ENCODE peak calls at places on chromosomes 13 and 19, in four cellular contexts. S, V, F and W are unnamed samples. For H3K27me3, the result is how much of the 10 kb centered on the place peaks cover.

GRCh38 chr13:56189978-56190377 is 950.7 kb upstream of the PRR20A start:
- DNase-seq in S (no peak), V (no peak), F (no peak), W (no peak)

GRCh38 chr13:77429320-77430142 is 102.6 kb upstream of the MYCBP2 start:
- DNase-seq in S (no peak), V (no peak), F (peak), W (no peak)

GRCh38 chr19:18220632-18221275 is 5.5 kb downstream of the PDE4C start:
- DNase-seq in S (no peak), V (peak), F (no peak), W (no peak)

GRCh38 chr13:30481241-30481760 is 15.6 kb upstream of the HMGB1 start:
- DNase-seq in S (no peak), V (no peak), F (no peak), W (no peak)

GRCh38 chr19:30046522-30046921 is 104.5 kb downstream of the URI1 start:
- DNase-seq in S (no peak), V (no peak), F (peak), W (no peak)

GRCh38 chr13:20412761-20413355 is 112.8 kb downstream of the CRYL1 start:
- DNase-seq in S (peak), V (no peak), F (no peak), W (no peak)

GRCh38 chr13:50676602-50677001 is 166.9 kb downstream of the DLEU7 start:
- DNase-seq in S (no peak), V (no peak), F (no peak), W (no peak)

GRCh38 chr13:41942462-41943094 is 18.3 kb downstream of the VWA8 start:
- DNase-seq in S (no peak), V (peak), F (no peak), W (no peak)

GRCh38 chr13:112657850-112658445 is 31.9 kb upstream of the ATP11A start:
- DNase-seq in S (no peak), V (no peak), F (no peak), W (no peak)

GRCh38 chr13:64993514-64994164 is 2236.5 kb downstream of the PCDH9 start:
- DNase-seq in S (no peak), V (no peak), F (peak), W (no peak)

GRCh38 chr13:21986602-21987001 is 315.7 kb downstream of the FGF9 start:
- DNase-seq in S (no peak), V (no peak), F (no peak), W (no peak)

GRCh38 chr19:19744641-19745040 is 11.7 kb upstream of the ZNF14 start:
- DNase-seq in S (no peak), V (peak), F (no peak), W (no peak)

GRCh38 chr13:109971006-109971744 is 184.8 kb upstream of the IRS2 start:
- DNase-seq in S (no peak), V (no peak), F (no peak), W (no peak)

GRCh38 chr13:20565120-20565736 is 1.7 kb upstream of the IFT88 start:
- DNase-seq in S (no peak), V (no peak), F (no peak), W (no peak)

GRCh38 chr19:460877-461609 is at the start of gene SHC2:
- DNase-seq in S (no peak), V (peak), F (no peak), W (no peak)

DNA sequence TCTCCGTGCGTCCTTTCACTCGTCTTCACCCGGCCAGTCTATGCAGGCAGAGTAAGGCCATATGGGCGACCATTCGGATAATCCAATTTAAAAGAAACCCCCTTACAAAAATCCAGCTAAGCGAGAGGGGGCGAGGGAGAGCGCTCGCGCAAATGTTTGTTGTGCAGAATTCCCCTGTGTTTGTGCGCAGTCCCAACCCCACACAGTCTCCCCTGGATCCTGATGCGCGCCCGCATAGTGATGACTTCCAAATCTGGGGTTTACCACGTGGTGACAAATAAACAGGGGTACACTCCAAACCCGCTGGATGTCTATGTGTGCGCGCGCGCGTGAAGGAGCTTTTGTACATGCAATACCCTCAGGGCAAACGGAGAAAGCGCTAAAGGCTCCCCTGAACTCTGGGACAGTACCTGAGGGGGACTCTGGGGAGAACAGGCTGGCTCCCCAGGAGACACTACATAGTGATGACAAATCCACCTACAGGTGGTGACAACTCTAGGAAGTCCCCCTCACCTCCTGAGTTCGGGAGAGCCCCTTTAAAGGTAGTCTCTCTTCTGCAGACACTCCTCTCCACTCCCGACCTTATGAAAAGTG is 8.5 kb downstream of the SOX21 start:
- DNase-seq in S (no peak), V (no peak), F (no peak), W (no peak)
- H3K27me3 ChIP-seq in S (under half), V (under half), F (under half), W (under half)

DNA sequence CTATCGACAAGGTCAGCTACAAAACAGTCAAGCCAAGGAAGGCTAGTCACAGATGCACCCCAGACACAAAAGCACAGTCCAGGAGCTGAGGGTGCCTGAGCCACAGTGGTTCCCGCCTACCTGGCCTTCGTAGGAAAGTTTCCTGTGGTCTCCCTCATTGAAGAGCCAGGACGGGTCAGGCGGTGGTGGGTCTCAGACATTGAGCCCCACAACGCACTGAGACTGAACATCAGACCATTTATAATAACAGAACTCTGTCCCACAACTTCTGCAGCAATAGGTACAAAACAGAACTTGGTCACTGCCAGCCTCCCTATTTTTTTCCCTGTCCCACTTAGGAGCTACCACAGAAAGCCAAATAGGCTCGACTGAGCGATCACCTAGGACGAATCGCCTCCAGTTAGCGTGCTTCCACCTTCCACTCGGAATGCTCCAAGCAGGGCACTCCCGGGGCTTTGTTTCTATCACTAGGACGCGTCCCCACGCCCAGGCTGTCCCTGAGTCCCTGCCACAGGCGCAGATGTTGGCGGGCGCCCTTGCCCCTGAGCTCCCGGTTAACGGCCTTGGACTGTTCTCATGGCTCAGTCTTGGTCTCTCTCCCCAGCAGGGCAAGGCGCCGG is 640 bp upstream of the ZNF544 start:
- DNase-seq in S (no peak), V (peak), F (no peak), W (no peak)
- TF ChIP-seq EGR1 in S (no peak), V (no peak), F (no peak), W (no peak)

GRCh38 chr19:47097396-47098217 is 16.0 kb downstream of the ZC3H4 start:
- DNase-seq in S (no peak), V (no peak), F (no peak), W (no peak)

GRCh38 chr19:47096721-47097120 is 16.9 kb downstream of the ZC3H4 start:
- DNase-seq in S (no peak), V (no peak), F (no peak), W (no peak)

GRCh38 chr19:47094557-47095517 is 18.7 kb downstream of the ZC3H4 start:
- DNase-seq in S (no peak), V (no peak), F (no peak), W (no peak)

GRCh38 chr19:47093841-47094240 is 19.7 kb downstream of the ZC3H4 start:
- DNase-seq in S (no peak), V (no peak), F (no peak), W (no peak)

GRCh38 chr19:47095707-47096704 is 17.6 kb downstream of the ZC3H4 start:
- DNase-seq in S (no peak), V (no peak), F (no peak), W (peak)
- TF ChIP-seq POLR2AphosphoS5 in S (no peak), V (no peak), F (no peak), W (peak)

GRCh38 chr13:102392810-102393209 is 9.0 kb downstream of the FGF14 start:
- DNase-seq in S (no peak), V (no peak), F (no peak), W (no peak)
- H3K27me3 ChIP-seq in S (under half), V (under half), F (under half), W (under half)

GRCh38 chr13:96089749-96090239 is at the start of gene HS6ST3:
- DNase-seq in S (peak), V (peak), F (no peak), W (peak)

GRCh38 chr13:96093296-96094006 is 3.5 kb downstream of the HS6ST3 start:
- DNase-seq in S (no peak), V (no peak), F (no peak), W (no peak)

GRCh38 chr13:96090240-96091101 is 564 bp downstream of the HS6ST3 start:
- DNase-seq in S (no peak), V (no peak), F (no peak), W (no peak)

GRCh38 chr13:96091932-96092253 is 2.0 kb downstream of the HS6ST3 start:
- DNase-seq in S (no peak), V (no peak), F (no peak), W (no peak)

GRCh38 chr13:96091164-96091931 is 1.4 kb downstream of the HS6ST3 start:
- DNase-seq in S (no peak), V (no peak), F (no peak), W (no peak)
- TF ChIP-seq EGR1 in S (no peak), V (no peak), F (no peak), W (no peak)